ENCODE peak calls at places on chromosomes 4 and X, in eight cellular contexts. H, O, D, A, M, Z, W and R are unnamed samples.

GRCh38 chr4:8328866-8329559 is 59.5 kb downstream of the HTRA3 start:
- DNase-seq in H (peak; percentile 14), A (no peak), W (no peak), Z (no peak), O (no peak), D (no peak), M (no peak), R (no peak)

GRCh38 chr4:8267077-8267476 is 2.5 kb upstream of the HTRA3 start:
- DNase-seq in A (peak; percentile 85), W (peak; percentile 69), D (peak; percentile 54), M (peak; percentile 72), O (peak; percentile 67), Z (peak; percentile 84), H (peak; percentile 73), R (peak; percentile 68)

GRCh38 chr4:98501383-98501782 is 157.0 kb downstream of the TSPAN5 start:
- DNase-seq in M (no peak), Z (no peak), A (no peak), D (no peak), W (no peak), H (no peak), O (no peak), R (no peak)

GRCh38 chr4:76266627-76267026 is 15.1 kb downstream of the FAM47E start:
- DNase-seq in Z (no peak), H (no peak), A (no peak), O (no peak), W (no peak), D (no peak), M (no peak), R (no peak)

GRCh38 chrX:110003167-110004156 is 548 bp downstream of the TMEM164 start:
- DNase-seq in D (no peak), Z (peak; percentile 34), M (no peak), H (peak; percentile 23), W (no peak), O (no peak), A (peak; percentile 39), R (no peak)

GRCh38 chr4:184590196-184590595 is 59.1 kb downstream of the CASP3 start:
- DNase-seq in A (no peak), Z (no peak), H (no peak), M (no peak), O (no peak), D (no peak), W (no peak), R (no peak)

GRCh38 chrX:124736553-124737240 is 390.3 kb downstream of the SH2D1A start:
- DNase-seq in D (no peak), M (no peak), O (no peak), W (no peak), H (no peak), Z (no peak), A (no peak), R (no peak)

GRCh38 chr4:38020386-38020785 is 60.2 kb downstream of the PTTG2 start:
- DNase-seq in Z (no peak), O (no peak), M (no peak), H (no peak), D (no peak), W (no peak), A (no peak), R (no peak)

GRCh38 chr4:174230680-174231079 is 52.8 kb downstream of the FBXO8 start:
- DNase-seq in D (no peak), M (no peak), A (no peak), O (no peak), Z (no peak), H (no peak), W (no peak), R (no peak)

GRCh38 chr4:140105436-140105835 is 48.5 kb downstream of the MAML3 start:
- DNase-seq in A (no peak), Z (no peak), H (no peak), O (no peak), W (no peak), D (no peak), M (no peak), R (no peak)
- H3K4me1 ChIP-seq in A (no peaks in the 10 kb centered on the region), Z (peaks cover 3% of the 10 kb centered on the region), H (no peaks in the 10 kb centered on the region), O (peaks cover 10% of the 10 kb centered on the region), W (peaks cover 90% of the 10 kb centered on the region), D (peaks cover 2% of the 10 kb centered on the region), M (peaks cover 36% of the 10 kb centered on the region), R (no peaks in the 10 kb centered on the region)

DNA sequence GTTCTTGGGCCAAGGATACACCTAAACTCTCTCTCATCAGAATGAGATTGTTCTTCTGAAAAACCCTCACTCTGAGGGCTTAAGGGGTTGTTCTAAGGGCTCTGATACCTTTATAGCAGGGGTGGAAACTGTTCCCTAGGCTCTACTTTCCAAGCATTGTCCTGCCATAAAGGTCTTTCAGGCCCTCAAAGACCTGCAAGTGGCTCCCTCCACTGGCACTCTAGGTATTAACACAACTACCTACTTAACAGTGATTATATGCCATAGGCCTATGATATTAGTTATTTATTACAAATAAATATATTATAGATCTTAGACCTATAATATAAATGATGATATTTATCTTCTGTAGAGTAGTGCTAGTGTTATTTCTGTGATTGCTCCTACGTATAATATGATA is 473.7 kb upstream of the RPS6KA3 start:
- DNase-seq in W (no peak), Z (no peak), A (no peak), M (no peak), O (no peak), H (no peak), D (no peak), R (no peak)
- TF ChIP-seq CTCF in W (no peak), Z (no peak), A (no peak), M (no peak), O (no peak), H (no peak), D (no peak), R (no peak)

DNA sequence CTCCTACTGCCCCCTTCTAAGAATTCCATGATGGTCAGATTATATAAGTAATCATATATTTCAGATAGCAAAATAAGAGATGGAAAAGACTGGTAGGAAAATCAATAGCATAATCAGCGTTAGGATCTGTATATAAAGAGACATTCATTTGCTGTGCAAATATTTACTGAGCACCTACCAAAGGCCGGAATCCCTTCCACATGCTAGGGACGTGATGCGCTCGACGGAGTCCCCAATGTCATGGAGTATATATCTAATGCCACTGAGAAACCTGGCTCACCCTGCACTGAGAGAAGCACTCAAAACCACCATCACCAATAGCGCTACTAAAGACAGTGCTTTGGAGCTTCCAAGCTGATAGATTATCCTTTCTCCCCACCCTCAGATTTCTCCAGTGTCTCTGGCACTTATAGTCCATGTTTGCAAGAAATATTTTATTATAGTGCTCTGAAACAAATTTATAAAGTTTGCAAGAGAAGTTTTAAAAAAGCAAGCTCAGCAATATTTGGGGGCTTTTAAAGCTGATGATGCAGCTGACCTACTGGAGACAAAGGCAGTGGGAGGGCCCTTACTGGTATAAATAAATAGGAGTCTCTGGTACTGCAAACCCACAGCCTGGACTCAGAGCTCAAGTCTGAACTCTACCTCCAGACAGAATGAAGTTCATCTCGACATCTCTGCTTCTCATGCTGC is at the start of gene CXCL13:
- DNase-seq in M (no peak), W (no peak), Z (no peak), D (no peak), A (no peak), H (no peak), O (no peak), R (no peak)
- H3K4me3 ChIP-seq in M (no peak within 1 kb of the TSS), W (no peak within 1 kb of the TSS), Z (no peak within 1 kb of the TSS), D (no peak within 1 kb of the TSS), A (no peak within 1 kb of the TSS), H (no peak within 1 kb of the TSS), O (no peak within 1 kb of the TSS), R (no peak within 1 kb of the TSS)

DNA sequence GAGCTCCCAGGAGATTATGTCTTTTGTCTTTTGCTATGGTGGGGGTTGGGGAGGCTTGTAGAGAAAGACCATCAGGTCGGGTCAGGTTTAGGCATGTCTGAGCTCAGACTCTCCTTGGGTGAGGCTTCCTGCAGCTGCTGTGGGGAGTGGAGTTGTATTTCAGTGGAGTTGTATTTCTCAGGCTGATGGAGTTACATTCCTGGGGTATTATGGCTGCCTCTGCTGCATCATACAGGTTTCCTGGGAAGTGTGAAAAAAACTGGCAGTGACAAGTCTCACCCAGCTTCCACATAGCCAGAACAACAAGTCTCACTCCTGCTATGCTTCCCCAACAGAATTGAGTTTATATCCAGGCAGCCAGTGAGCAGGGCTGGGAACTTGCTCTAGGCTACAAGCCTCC is 119.3 kb downstream of the VSIG4 start:
- DNase-seq in W (no peak), Z (no peak), A (no peak), O (no peak), M (no peak), H (no peak), D (no peak), R (no peak)
- H3K4me1 ChIP-seq in W (no peaks in the 10 kb centered on the region), Z (no peaks in the 10 kb centered on the region), A (no peaks in the 10 kb centered on the region), O (no peaks in the 10 kb centered on the region), M (no peaks in the 10 kb centered on the region), H (no peaks in the 10 kb centered on the region), D (no peaks in the 10 kb centered on the region), R (no peaks in the 10 kb centered on the region)

GRCh38 chr4:154160925-154161324 is 330.7 kb downstream of the DCHS2 start:
- DNase-seq in M (no peak), A (no peak), Z (no peak), W (no peak), O (no peak), D (no peak), H (no peak), R (no peak)
- TF ChIP-seq CTCF in M (no peak), A (no peak), Z (no peak), W (no peak), O (no peak), D (no peak), H (no peak), R (no peak)

GRCh38 chr4:74364649-74365491 is at the start of gene EREG:
- DNase-seq in A (no peak), Z (peak; percentile 31), W (peak; percentile 88), D (no peak), M (peak; percentile 36), H (peak; percentile 24), O (no peak), R (no peak)

GRCh38 chr4:74369860-74370259 is 4.9 kb downstream of the EREG start:
- DNase-seq in M (no peak), A (no peak), Z (no peak), W (no peak), O (no peak), H (no peak), D (no peak), R (no peak)

GRCh38 chr4:74365761-74366160 is 816 bp downstream of the EREG start:
- DNase-seq in H (no peak), A (peak; percentile 45), O (no peak), D (no peak), Z (peak; percentile 64), M (peak; percentile 27), W (no peak), R (no peak)

GRCh38 chr4:74367656-74368055 is 2.7 kb downstream of the EREG start:
- DNase-seq in Z (no peak), W (no peak), M (no peak), O (no peak), A (no peak), D (no peak), H (no peak), R (no peak)

DNA sequence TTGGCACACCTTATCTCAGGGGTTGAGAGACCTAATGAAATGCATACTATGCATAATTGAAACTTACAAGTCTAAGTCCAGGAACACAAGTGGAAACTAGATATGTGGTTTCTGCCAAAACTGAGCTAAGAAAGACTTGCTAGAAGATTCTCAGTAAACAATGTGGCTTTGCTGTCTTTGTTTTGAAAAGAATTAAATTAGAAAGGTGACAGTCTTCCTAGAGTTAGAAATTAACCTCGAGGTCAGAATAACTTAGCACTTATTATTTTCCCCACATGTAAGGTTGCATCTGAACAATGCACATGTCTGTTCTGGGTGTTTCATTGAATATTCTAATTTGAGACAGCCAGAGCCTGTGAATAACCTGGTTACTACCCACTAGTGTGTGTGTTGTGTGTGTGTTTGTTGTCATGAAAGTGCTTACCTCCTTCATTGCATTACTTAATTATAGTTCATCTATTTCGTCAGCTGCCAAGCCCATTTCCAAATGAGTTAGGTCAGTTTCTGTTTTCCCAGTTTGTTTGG is 1.5 kb downstream of the EREG start:
- DNase-seq in O (no peak), Z (no peak), H (no peak), A (no peak), W (no peak), M (no peak), D (no peak), R (no peak)
- H3K4me3 ChIP-seq in O (no peak overlapping the region), Z (no peak overlapping the region), H (no peak overlapping the region), A (no peak overlapping the region), W (peak overlapping the region; percentile 69), M (no peak overlapping the region), D (no peak overlapping the region), R (no peak overlapping the region)